ENCODE peak calls at places on chromosomes 16 and 17, in seven cellular contexts. R is psoas muscle, D is AG09309, C is H1, W is tibial artery, H is body of pancreas, L is HFF-Myc. S is an unnamed sample.

GRCh38 chr16:13994239-13995106 is 74.5 kb downstream of the ERCC4 start:
- DNase-seq in R (no peak), D (no peak), C (no peak), W (no peak), H (no peak), L (no peak), S (no peak)

GRCh38 chr17:70028397-70028796 is 46.6 kb upstream of the KCNJ16 start:
- DNase-seq in R (no peak), D (no peak), C (no peak), W (no peak), H (no peak), L (no peak), S (no peak)

GRCh38 chr17:57256708-57257112 is 387 bp downstream of the MSI2 start:
- DNase-seq in R (no peak), D (no peak), C (no peak), W (no peak), H (peak; percentile 47), L (no peak), S (no peak)

GRCh38 chr17:32936894-32937500 is 9.0 kb downstream of the TMEM98 start:
- DNase-seq in R (peak; percentile 69), D (peak; percentile 27), C (peak; percentile 94), W (peak; percentile 71), H (peak; percentile 81), L (no peak), S (peak; percentile 39)

GRCh38 chr16:2967721-2968161 is 1.4 kb upstream of the PAQR4 start:
- DNase-seq in R (no peak), D (no peak), C (peak; percentile 47), W (no peak), H (no peak), L (no peak), S (no peak)

GRCh38 chr16:81201267-81201666 is 37.2 kb upstream of the BCO1 start:
- DNase-seq in R (no peak), D (no peak), C (no peak), W (no peak), H (no peak), L (no peak), S (no peak)

GRCh38 chr16:69201291-69201690 is 14.3 kb downstream of the SNTB2 start:
- DNase-seq in R (no peak), D (no peak), C (no peak), W (no peak), H (no peak), L (no peak), S (no peak)

GRCh38 chr17:14268264-14268663 is 31.6 kb upstream of the CDRT15 start:
- DNase-seq in R (no peak), D (no peak), C (no peak), W (no peak), H (no peak), L (no peak), S (no peak)

GRCh38 chr17:5422505-5422904 is 2.5 kb downstream of the RPAIN start:
- DNase-seq in R (no peak), D (peak; percentile 45), C (no peak), W (no peak), H (no peak), L (no peak), S (peak; percentile 53)

GRCh38 chr16:88374736-88375135 is 8.0 kb upstream of the ZNF469 start:
- DNase-seq in R (no peak), D (no peak), C (no peak), W (no peak), H (no peak), L (no peak), S (no peak)

GRCh38 chr17:48612456-48612853 is 1.6 kb upstream of the HOXB7 start:
- DNase-seq in R (no peak), D (no peak), C (no peak), W (no peak), H (no peak), L (no peak), S (no peak)

GRCh38 chr17:2994441-2994840 is 69.0 kb downstream of the OR1D5 start:
- DNase-seq in R (no peak), D (no peak), C (no peak), W (peak; percentile 7), H (no peak), L (no peak), S (no peak)

GRCh38 chr16:79723583-79724168 is 123.1 kb upstream of the MAF start:
- DNase-seq in R (no peak), D (no peak), C (no peak), W (no peak), H (peak; percentile 76), L (no peak), S (no peak)

GRCh38 chr17:26809033-26809432 is 484.9 kb upstream of the WSB1 start:
- DNase-seq in R (no peak), D (no peak), C (no peak), W (no peak), H (no peak), L (no peak), S (no peak)

GRCh38 chr16:46696957-46697356 is 7.5 kb downstream of the ORC6 start:
- DNase-seq in R (no peak), D (no peak), C (no peak), W (no peak), H (no peak), L (no peak), S (no peak)

GRCh38 chr17:78147315-78147998 is 1.3 kb downstream of the C17orf99 start:
- DNase-seq in R (no peak), D (no peak), C (no peak), W (no peak), H (peak; percentile 77), L (no peak), S (no peak)

GRCh38 chr17:13931752-13932477 is 137.4 kb upstream of the COX10 start:
- DNase-seq in R (peak; percentile 68), D (no peak), C (no peak), W (peak; percentile 55), H (peak; percentile 47), L (no peak), S (no peak)

GRCh38 chr17:63249256-63250006 is 196.7 kb downstream of the CYB561 start:
- DNase-seq in R (no peak), D (no peak), C (no peak), W (no peak), H (no peak), L (no peak), S (no peak)

GRCh38 chr16:88750854-88751253 is 34.2 kb downstream of the PIEZO1 start:
- DNase-seq in R (no peak), D (no peak), C (no peak), W (no peak), H (no peak), L (no peak), S (no peak)

GRCh38 chr16:27181020-27181419 is 22.3 kb upstream of the KDM8 start:
- DNase-seq in R (no peak), D (no peak), C (no peak), W (no peak), H (no peak), L (no peak), S (no peak)

GRCh38 chr17:50290074-50290702 is 15.9 kb downstream of the TMEM92 start:
- DNase-seq in R (peak; percentile 79), D (peak; percentile 99), C (no peak), W (peak; percentile 94), H (peak; percentile 79), L (peak; percentile 96), S (peak; percentile 85)

GRCh38 chr16:81316176-81316496 is 1.4 kb downstream of the GAN start:
- DNase-seq in R (no peak), D (no peak), C (no peak), W (no peak), H (no peak), L (no peak), S (no peak)

GRCh38 chr17:74283371-74283673 is 9.3 kb downstream of the DNAI2 start:
- DNase-seq in R (no peak), D (no peak), C (no peak), W (no peak), H (no peak), L (no peak), S (no peak)

GRCh38 chr17:74280093-74280513 is 6.1 kb downstream of the DNAI2 start:
- DNase-seq in R (no peak), D (no peak), C (no peak), W (no peak), H (no peak), L (no peak), S (no peak)

GRCh38 chr17:74287203-74287602 is 13.2 kb downstream of the DNAI2 start:
- DNase-seq in R (no peak), D (no peak), C (no peak), W (no peak), H (no peak), L (no peak), S (no peak)

GRCh38 chr17:74281799-74282198 is 7.8 kb downstream of the DNAI2 start:
- DNase-seq in R (no peak), D (no peak), C (no peak), W (no peak), H (no peak), L (no peak), S (no peak)

GRCh38 chr17:74282587-74283370 is 8.7 kb downstream of the DNAI2 start:
- DNase-seq in R (no peak), D (no peak), C (no peak), W (no peak), H (no peak), L (no peak), S (no peak)
- TF ChIP-seq CTCF in R (no peak), D (no peak), C (no peak), W (no peak), H (no peak), L (no peak), S (no peak)

DNA sequence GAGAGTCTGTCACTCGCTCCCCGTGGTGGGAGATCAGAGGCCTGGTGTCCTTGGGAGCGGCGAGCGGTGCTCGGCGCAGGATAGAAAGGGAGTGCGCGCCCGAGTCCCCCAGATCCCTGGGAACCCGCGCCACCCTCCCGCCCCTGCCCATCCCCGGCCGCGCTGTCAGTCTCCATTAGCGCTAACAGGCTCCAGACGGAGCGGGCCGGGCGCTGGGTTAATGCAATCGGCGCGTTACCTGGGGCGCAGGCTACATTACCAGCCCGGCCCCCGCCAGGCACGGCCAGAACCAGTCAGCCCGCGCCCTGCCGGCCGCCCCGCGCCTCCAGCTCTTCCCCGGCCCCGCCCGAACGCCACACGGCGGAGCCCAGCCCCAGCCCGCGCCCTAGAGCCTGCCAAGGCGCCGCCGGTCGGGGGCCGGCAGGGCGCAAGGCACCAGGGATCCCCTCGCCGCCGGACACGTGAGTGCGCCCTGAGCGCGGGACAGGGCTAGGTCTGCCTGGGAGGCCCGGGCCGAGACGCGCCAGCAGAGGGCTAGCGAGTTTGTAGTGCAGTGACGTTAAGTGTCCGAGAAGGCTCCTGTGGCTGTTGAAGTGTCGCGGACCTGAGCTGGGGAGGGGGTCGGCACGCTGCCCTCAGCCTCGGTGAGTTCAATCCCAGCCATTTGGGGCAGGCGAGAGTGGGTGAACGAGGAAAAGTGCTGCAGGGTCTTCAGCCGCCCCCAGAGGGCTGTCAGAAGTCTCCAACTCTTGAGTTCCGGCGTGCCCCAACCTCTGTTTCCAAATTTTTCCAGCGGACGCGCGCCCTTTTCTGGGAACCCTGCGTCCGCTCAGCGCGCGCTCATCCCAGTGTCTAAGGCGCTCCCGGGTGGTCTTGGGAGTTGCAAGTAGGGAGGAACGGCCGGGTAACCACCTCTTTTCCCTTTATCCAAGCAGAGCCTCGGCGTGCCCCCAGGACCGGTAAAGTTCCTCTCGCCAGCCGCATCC is at the start of gene SLC6A2:
- DNase-seq in R (peak; percentile 38), D (no peak), C (peak; percentile 80), W (no peak), H (no peak), L (no peak), S (no peak)
- H3K4me3 ChIP-seq in R (peak within 1 kb of the TSS; percentile 47), D (no peak within 1 kb of the TSS), C (peak within 1 kb of the TSS; percentile 45), W (no peak within 1 kb of the TSS), H (no peak within 1 kb of the TSS), L (no peak within 1 kb of the TSS), S (no peak within 1 kb of the TSS)

GRCh38 chr17:40318835-40319332 is 9.9 kb downstream of the RARA start:
- DNase-seq in R (no peak), D (no peak), C (no peak), W (no peak), H (no peak), L (no peak), S (no peak)
- TF ChIP-seq CTCF in R (no peak), D (peak; percentile 20), C (no peak), W (no peak), H (no peak), L (peak; percentile 21), S (peak; percentile 34)

GRCh38 chr16:4376126-4376819 is 4.6 kb downstream of the VASN start:
- DNase-seq in R (peak; percentile 93), D (no peak), C (no peak), W (peak; percentile 92), H (peak; percentile 90), L (no peak), S (no peak)
- H3K4me3 ChIP-seq in R (peak overlapping the region; percentile 42), D (peak overlapping the region; percentile 36), C (no peak overlapping the region), W (peak overlapping the region; percentile 97), H (no peak overlapping the region), L (peak overlapping the region; percentile 24), S (no peak overlapping the region)